ENCODE peak calls at places on chromosomes 5 and 9, in four cellular contexts. H, I, L and R are unnamed samples.
A peak's percentile ranks its signal among the peaks of the same experiment; 100 is the strongest.

GRCh38 chr5:38871790-38872551 is 26.2 kb downstream of the OSMR start:
- DNase-seq in H (peak; percentile 98), I (peak; percentile 98), L (no peak), R (peak; percentile 99)

GRCh38 chr9:107778666-107779065 is 289.1 kb upstream of the KLF4 start:
- DNase-seq in H (no peak), I (no peak), L (no peak), R (no peak)

GRCh38 chr9:94581711-94582110 is 11.9 kb downstream of the FBP2 start:
- DNase-seq in H (no peak), I (no peak), L (no peak), R (no peak)

GRCh38 chr5:172775326-172776234 is 4.6 kb upstream of the DUSP1 start:
- DNase-seq in H (peak; percentile 97), I (no peak), L (no peak), R (peak; percentile 77)

GRCh38 chr9:136846376-136847064 is 2.7 kb upstream of the PHPT1 start:
- DNase-seq in H (no peak), I (no peak), L (no peak), R (no peak)

GRCh38 chr9:93659837-93660177 is 83.4 kb downstream of the PHF2 start:
- DNase-seq in H (no peak), I (no peak), L (no peak), R (no peak)

GRCh38 chr9:89436963-89437625 is 60.8 kb downstream of the SEMA4D start:
- DNase-seq in H (no peak), I (no peak), L (peak; percentile 47), R (no peak)

GRCh38 chr9:132978451-132979087 is at the start of gene GFI1B:
- DNase-seq in H (no peak), I (no peak), L (no peak), R (no peak)

GRCh38 chr9:127565231-127565630 is 46.8 kb upstream of the STXBP1 start:
- DNase-seq in H (no peak), I (no peak), L (no peak), R (no peak)

GRCh38 chr9:70056545-70056944 is 12.9 kb downstream of the MAMDC2 start:
- DNase-seq in H (no peak), I (no peak), L (no peak), R (no peak)

GRCh38 chr5:25255128-25255527 is 610.4 kb upstream of the CDH10 start:
- DNase-seq in H (no peak), I (no peak), L (no peak), R (no peak)